ENCODE peak calls at places on chromosomes 3 and 15, in seven cellular contexts. H is activated CD4-positive, alpha-beta T cell treated with anti-CD3 and anti-CD28 coated beads, Interleukin-2, amount 10 ng/mL, durations not matched to agents 7 days and 5 days; E is EH; R is NCI-H1417; Z is IMR-90; V is HS-5; Y is stimulated activated CD4-positive, alpha-beta T cell treated with anti-CD3 and anti-CD28 coated beads, Interleukin-1b, Interleukin-23, amount 100 ng/mL, for 24 hours. I is an unnamed sample.

GRCh38 chr3:58573638-58574037 is 3.6 kb downstream of the FAM107A start:
- DNase-seq in H (no peak), E (peak; percentile 29), R (no peak), Z (no peak), V (no peak), Y (no peak), I (peak; percentile 79)

GRCh38 chr3:154023148-154023547 is 98.0 kb upstream of the ARHGEF26 start:
- DNase-seq in H (no peak), E (no peak), R (no peak), Z (no peak), V (no peak), Y (no peak), I (peak; percentile 12)

GRCh38 chr3:44309500-44309899 is 29.1 kb upstream of the TCAIM start:
- DNase-seq in H (no peak), E (no peak), R (no peak), Z (no peak), V (no peak), Y (no peak), I (no peak)

GRCh38 chr3:147412491-147412916 is 3.3 kb downstream of the ZIC1 start:
- DNase-seq in H (no peak), E (no peak), R (no peak), Z (no peak), V (no peak), Y (no peak), I (no peak)

GRCh38 chr15:90343391-90343790 is 8.7 kb upstream of the ZNF774 start:
- DNase-seq in H (no peak), E (peak; percentile 81), R (no peak), Z (peak; percentile 72), V (peak; percentile 39), Y (no peak), I (peak; percentile 46)

GRCh38 chr15:47987908-47988532 is 132.8 kb upstream of the SLC24A5 start:
- DNase-seq in H (peak; percentile 47), E (peak; percentile 64), R (peak; percentile 17), Z (peak; percentile 70), V (peak; percentile 28), Y (no peak), I (peak; percentile 81)

GRCh38 chr3:130850044-130850797 is 43.7 kb upstream of the ATP2C1 start:
- DNase-seq in H (peak; percentile 52), E (peak; percentile 10), R (peak; percentile 23), Z (peak; percentile 46), V (no peak), Y (no peak), I (peak; percentile 96)

GRCh38 chr3:157133434-157134320 is 26.3 kb downstream of the CCNL1 start:
- DNase-seq in H (no peak), E (no peak), R (no peak), Z (no peak), V (no peak), Y (no peak), I (no peak)

GRCh38 chr3:119230071-119230470 is 10.6 kb downstream of the B4GALT4 start:
- DNase-seq in H (no peak), E (no peak), R (no peak), Z (no peak), V (no peak), Y (no peak), I (no peak)

GRCh38 chr3:35932995-35933394 is 293.7 kb downstream of the ARPP21 start:
- DNase-seq in H (no peak), E (peak; percentile 87), R (no peak), Z (peak; percentile 94), V (peak; percentile 87), Y (no peak), I (peak; percentile 97)

GRCh38 chr3:149277338-149277813 is 55.7 kb upstream of the CP start:
- DNase-seq in H (peak; percentile 20), E (peak; percentile 88), R (peak; percentile 57), Z (peak; percentile 84), V (peak; percentile 63), Y (no peak), I (peak; percentile 67)

GRCh38 chr15:93452537-93453211 is 363.7 kb upstream of the RGMA start:
- DNase-seq in H (no peak), E (no peak), R (no peak), Z (no peak), V (no peak), Y (no peak), I (no peak)

GRCh38 chr3:40584625-40585189 is 59.9 kb downstream of the ZNF621 start:
- DNase-seq in H (peak; percentile 68), E (peak; percentile 73), R (peak; percentile 31), Z (peak; percentile 65), V (no peak), Y (peak; percentile 55), I (peak; percentile 85)

GRCh38 chr3:196688349-196688748 is 23.7 kb downstream of the CEP19 start:
- DNase-seq in H (no peak), E (peak; percentile 67), R (peak; percentile 48), Z (peak; percentile 69), V (peak; percentile 54), Y (no peak), I (peak; percentile 99)

GRCh38 chr3:86948840-86949239 is 42.1 kb downstream of the VGLL3 start:
- DNase-seq in H (no peak), E (peak; percentile 84), R (no peak), Z (peak; percentile 87), V (no peak), Y (no peak), I (peak; percentile 74)

GRCh38 chr3:175304437-175304836 is 445.3 kb downstream of the NAALADL2 start:
- DNase-seq in H (no peak), E (no peak), R (no peak), Z (no peak), V (no peak), Y (no peak), I (no peak)

GRCh38 chr3:81871358-81872152 is 110.1 kb upstream of the GBE1 start:
- DNase-seq in H (no peak), E (no peak), R (no peak), Z (no peak), V (no peak), Y (no peak), I (peak; percentile 6)

GRCh38 chr3:68728343-68728742 is 204.0 kb downstream of the TAFA4 start:
- DNase-seq in H (no peak), E (no peak), R (no peak), Z (no peak), V (no peak), Y (no peak), I (no peak)

GRCh38 chr15:85748176-85748575 is 46.5 kb downstream of the KLHL25 start:
- DNase-seq in H (no peak), E (no peak), R (no peak), Z (no peak), V (no peak), Y (no peak), I (no peak)

GRCh38 chr3:42780892-42781700 is 8.0 kb upstream of the CCDC13 start:
- DNase-seq in H (peak; percentile 66), E (peak; percentile 73), R (peak; percentile 18), Z (peak; percentile 80), V (peak; percentile 56), Y (no peak), I (peak; percentile 89)

GRCh38 chr15:66765478-66766281 is 63.6 kb downstream of the SMAD6 start:
- DNase-seq in H (no peak), E (peak; percentile 87), R (peak; percentile 69), Z (no peak), V (no peak), Y (no peak), I (peak; percentile 35)

GRCh38 chr3:18438586-18438985 is 13.4 kb upstream of the SATB1 start:
- DNase-seq in H (peak; percentile 76), E (no peak), R (no peak), Z (no peak), V (no peak), Y (no peak), I (no peak)

GRCh38 chr3:151169700-151170224 is 33.3 kb downstream of the GPR171 start:
- DNase-seq in H (peak; percentile 33), E (no peak), R (no peak), Z (no peak), V (no peak), Y (no peak), I (no peak)

GRCh38 chr3:132276228-132276906 is 40.8 kb upstream of the ACP3 start:
- DNase-seq in H (no peak), E (no peak), R (no peak), Z (no peak), V (no peak), Y (no peak), I (no peak)

GRCh38 chr3:71499477-71499876 is 84.1 kb downstream of the FOXP1 start:
- DNase-seq in H (no peak), E (no peak), R (no peak), Z (no peak), V (no peak), Y (no peak), I (no peak)

I was measured in fibroblast of pulmonary artery.